ENCODE peak calls at places on chromosomes 11 and 22, in seven cellular contexts. R, U, Z, E, L, O and N are unnamed samples.

GRCh38 chr11:122229611-122230386 is 113.8 kb upstream of the BLID start:
- DNase-seq in U (peak), R (no peak), L (no peak), E (peak), O (no peak), Z (peak), N (no peak)

GRCh38 chr11:83157755-83158473 is 983 bp downstream of the PCF11 start:
- DNase-seq in U (peak), O (peak), Z (peak), R (peak), L (peak), E (peak), N (no peak)

GRCh38 chr11:75539459-75540022 is 13.8 kb upstream of the GDPD5 start:
- DNase-seq in U (no peak), O (no peak), R (no peak), Z (no peak), L (no peak), E (no peak), N (no peak)

GRCh38 chr22:41888638-41889200 is 26.2 kb downstream of the SHISA8 start:
- DNase-seq in R (no peak), O (no peak), L (no peak), Z (peak), U (no peak), E (no peak), N (no peak)

GRCh38 chr11:113113801-113114451 is 152.7 kb downstream of the NCAM1 start:
- DNase-seq in L (no peak), O (no peak), E (no peak), Z (no peak), R (no peak), U (no peak), N (no peak)

GRCh38 chr11:117817213-117818035 is 7.1 kb downstream of the FXYD2 start:
- DNase-seq in O (peak), Z (peak), R (peak), U (peak), E (peak), L (peak), N (peak)

GRCh38 chr11:85673422-85673821 is 8.5 kb upstream of the CREBZF start:
- DNase-seq in O (no peak), U (no peak), R (no peak), E (no peak), Z (no peak), L (no peak), N (no peak)

GRCh38 chr11:61587951-61588695 is 7.2 kb upstream of the SYT7 start:
- DNase-seq in R (peak), O (peak), E (peak), Z (no peak), U (peak), L (no peak), N (no peak)

GRCh38 chr11:117394221-117394925 is 66.7 kb downstream of the CEP164 start:
- DNase-seq in Z (no peak), L (no peak), O (no peak), E (no peak), R (peak), U (no peak), N (no peak)

GRCh38 chr11:64918056-64918455 is 1.0 kb upstream of the ATG2A start:
- DNase-seq in Z (peak), U (no peak), R (no peak), O (no peak), E (peak), L (no peak), N (peak)

GRCh38 chr11:103397369-103397768 is 288.1 kb downstream of the DYNC2H1 start:
- DNase-seq in U (no peak), R (no peak), L (no peak), E (no peak), Z (peak), O (no peak), N (no peak)

GRCh38 chr11:85941380-85941973 is 86.3 kb downstream of the CCDC83 start:
- DNase-seq in Z (peak), O (peak), U (peak), L (no peak), R (no peak), E (peak), N (no peak)

GRCh38 chr11:115674831-115675230 is 170.6 kb upstream of the CADM1 start:
- DNase-seq in R (no peak), O (no peak), E (no peak), U (no peak), Z (no peak), L (no peak), N (no peak)

GRCh38 chr22:43393132-43393844 is 18.5 kb upstream of the MPPED1 start:
- DNase-seq in Z (no peak), U (no peak), O (peak), R (peak), E (no peak), L (no peak), N (no peak)

GRCh38 chr22:17012267-17012666 is 4.2 kb upstream of the GAB4 start:
- DNase-seq in L (no peak), U (no peak), R (no peak), O (no peak), Z (no peak), E (no peak), N (no peak)

GRCh38 chr11:117600261-117600783 is 196.7 kb downstream of the DSCAML1 start:
- DNase-seq in O (peak), R (no peak), Z (no peak), E (no peak), L (no peak), U (no peak), N (no peak)

GRCh38 chr11:63262562-63262961 is 19.2 kb upstream of the SLC22A25 start:
- DNase-seq in R (no peak), Z (no peak), L (no peak), U (no peak), O (no peak), E (no peak), N (no peak)

GRCh38 chr22:47374901-47375575 is 612.6 kb downstream of the TBC1D22A start:
- DNase-seq in L (no peak), Z (no peak), E (no peak), R (peak), O (no peak), U (no peak), N (no peak)

GRCh38 chr11:126393143-126393542 is 37.7 kb downstream of the ST3GAL4 start:
- DNase-seq in L (no peak), U (no peak), E (no peak), Z (no peak), R (peak), O (no peak), N (no peak)

GRCh38 chr11:122214567-122214966 is 98.6 kb upstream of the BLID start:
- DNase-seq in L (no peak), O (no peak), R (no peak), E (no peak), Z (no peak), U (no peak), N (no peak)

GRCh38 chr22:19631899-19632670 is 82.2 kb upstream of the SEPTIN5 start:
- DNase-seq in E (peak), O (no peak), Z (peak), U (peak), L (no peak), R (no peak), N (no peak)

GRCh38 chr11:73729594-73730206 is 31.2 kb downstream of the RAB6A start:
- DNase-seq in E (no peak), Z (no peak), R (no peak), L (no peak), O (peak), U (peak), N (no peak)

GRCh38 chr11:18295316-18295715 is 26.6 kb downstream of the HPS5 start:
- DNase-seq in R (no peak), Z (no peak), O (no peak), E (no peak), U (no peak), L (no peak), N (no peak)